ENCODE peak calls at places on chromosome 13, in five cellular contexts. One of them, this sample, is unnamed.

GRCh38 chr13:44710576-44710975 is 134.4 kb upstream of the TSC22D1 start:
- DNase-seq in upper lobe of left lung: no peak
- DNase-seq in AG09309: peak; percentile 72
- DNase-seq in mesothelial cell of epicardium: no peak
- DNase-seq in pancreas: no peak
- DNase-seq in this sample: no peak

GRCh38 chr13:50928609-50929274 is 19.2 kb downstream of the RNASEH2B start:
- DNase-seq in upper lobe of left lung: no peak
- DNase-seq in AG09309: no peak
- DNase-seq in mesothelial cell of epicardium: no peak
- DNase-seq in pancreas: no peak
- DNase-seq in this sample: no peak

GRCh38 chr13:29589234-29589633 is 6.3 kb downstream of the SLC7A1 start:
- DNase-seq in upper lobe of left lung: no peak
- DNase-seq in AG09309: no peak
- DNase-seq in mesothelial cell of epicardium: no peak
- DNase-seq in pancreas: no peak
- DNase-seq in this sample: no peak

GRCh38 chr13:110860986-110861385 is 53.9 kb downstream of the ANKRD10 start:
- DNase-seq in upper lobe of left lung: no peak
- DNase-seq in AG09309: no peak
- DNase-seq in mesothelial cell of epicardium: no peak
- DNase-seq in pancreas: no peak
- DNase-seq in this sample: no peak

GRCh38 chr13:28338742-28339141 is 156.2 kb downstream of the FLT1 start:
- DNase-seq in upper lobe of left lung: no peak
- DNase-seq in AG09309: no peak
- DNase-seq in mesothelial cell of epicardium: no peak
- DNase-seq in pancreas: no peak
- DNase-seq in this sample: no peak

GRCh38 chr13:45325806-45326205 is 15.2 kb downstream of the TPT1 start:
- DNase-seq in upper lobe of left lung: no peak
- DNase-seq in AG09309: peak; percentile 71
- DNase-seq in mesothelial cell of epicardium: no peak
- DNase-seq in pancreas: peak; percentile 81
- DNase-seq in this sample: no peak

GRCh38 chr13:105630411-105630810 is 905.1 kb downstream of the EFNB2 start:
- DNase-seq in upper lobe of left lung: no peak
- DNase-seq in AG09309: no peak
- DNase-seq in mesothelial cell of epicardium: no peak
- DNase-seq in pancreas: no peak
- DNase-seq in this sample: no peak

GRCh38 chr13:19665427-19665859 is 32.0 kb downstream of the MPHOSPH8 start:
- DNase-seq in upper lobe of left lung: no peak
- DNase-seq in AG09309: no peak
- DNase-seq in mesothelial cell of epicardium: no peak
- DNase-seq in pancreas: no peak
- DNase-seq in this sample: no peak

GRCh38 chr13:66106246-66106645 is 1123.9 kb downstream of the PCDH9 start:
- DNase-seq in upper lobe of left lung: no peak
- DNase-seq in AG09309: no peak
- DNase-seq in mesothelial cell of epicardium: no peak
- DNase-seq in pancreas: no peak
- DNase-seq in this sample: no peak

GRCh38 chr13:21015284-21015683 is 46.1 kb downstream of the LATS2 start:
- DNase-seq in upper lobe of left lung: no peak
- DNase-seq in AG09309: no peak
- DNase-seq in mesothelial cell of epicardium: no peak
- DNase-seq in pancreas: no peak
- DNase-seq in this sample: no peak

GRCh38 chr13:98858206-98858605 is 105.7 kb upstream of the SLC15A1 start:
- DNase-seq in upper lobe of left lung: no peak
- DNase-seq in AG09309: no peak
- DNase-seq in mesothelial cell of epicardium: no peak
- DNase-seq in pancreas: no peak
- DNase-seq in this sample: no peak

GRCh38 chr13:83223546-83223945 is 658.7 kb downstream of the SLITRK1 start:
- DNase-seq in upper lobe of left lung: no peak
- DNase-seq in AG09309: no peak
- DNase-seq in mesothelial cell of epicardium: no peak
- DNase-seq in pancreas: no peak
- DNase-seq in this sample: no peak

GRCh38 chr13:79870123-79870522 is 389.2 kb downstream of the NDFIP2 start:
- DNase-seq in upper lobe of left lung: no peak
- DNase-seq in AG09309: no peak
- DNase-seq in mesothelial cell of epicardium: no peak
- DNase-seq in pancreas: no peak
- DNase-seq in this sample: no peak

GRCh38 chr13:21683034-21683733 is 12.3 kb downstream of the FGF9 start:
- DNase-seq in upper lobe of left lung: no peak
- DNase-seq in AG09309: peak; percentile 48
- DNase-seq in mesothelial cell of epicardium: no peak
- DNase-seq in pancreas: no peak
- DNase-seq in this sample: no peak

GRCh38 chr13:53191091-53191490 is 162.5 kb downstream of the OLFM4 start:
- DNase-seq in upper lobe of left lung: no peak
- DNase-seq in AG09309: no peak
- DNase-seq in mesothelial cell of epicardium: no peak
- DNase-seq in pancreas: no peak
- DNase-seq in this sample: no peak

GRCh38 chr13:112984954-112985802 is 16.2 kb downstream of the MCF2L start:
- DNase-seq in upper lobe of left lung: peak; percentile 60
- DNase-seq in AG09309: no peak
- DNase-seq in mesothelial cell of epicardium: no peak
- DNase-seq in pancreas: peak; percentile 38
- DNase-seq in this sample: peak; percentile 85

GRCh38 chr13:46614582-46614981 is 61.6 kb downstream of the LRCH1 start:
- DNase-seq in upper lobe of left lung: no peak
- DNase-seq in AG09309: no peak
- DNase-seq in mesothelial cell of epicardium: no peak
- DNase-seq in pancreas: no peak
- DNase-seq in this sample: no peak

GRCh38 chr13:60448907-60449510 is 52.0 kb downstream of the TDRD3 start:
- DNase-seq in upper lobe of left lung: no peak
- DNase-seq in AG09309: peak; percentile 29
- DNase-seq in mesothelial cell of epicardium: no peak
- DNase-seq in pancreas: no peak
- DNase-seq in this sample: peak; percentile 29

GRCh38 chr13:99382428-99383133 is 75.4 kb upstream of the GPR183 start:
- DNase-seq in upper lobe of left lung: no peak
- DNase-seq in AG09309: no peak
- DNase-seq in mesothelial cell of epicardium: no peak
- DNase-seq in pancreas: no peak
- DNase-seq in this sample: peak; percentile 45

GRCh38 chr13:39561971-39562370 is 41.0 kb downstream of the LHFPL6 start:
- DNase-seq in upper lobe of left lung: no peak
- DNase-seq in AG09309: no peak
- DNase-seq in mesothelial cell of epicardium: no peak
- DNase-seq in pancreas: no peak
- DNase-seq in this sample: no peak

GRCh38 chr13:112572408-112572807 is 15.5 kb downstream of the TUBGCP3 start:
- DNase-seq in upper lobe of left lung: no peak
- DNase-seq in AG09309: no peak
- DNase-seq in mesothelial cell of epicardium: no peak
- DNase-seq in pancreas: no peak
- DNase-seq in this sample: no peak

GRCh38 chr13:83563499-83563898 is 318.8 kb downstream of the SLITRK1 start:
- DNase-seq in upper lobe of left lung: no peak
- DNase-seq in AG09309: no peak
- DNase-seq in mesothelial cell of epicardium: no peak
- DNase-seq in pancreas: no peak
- DNase-seq in this sample: no peak

GRCh38 chr13:110444226-110444653 is 117.3 kb downstream of the RAB20 start:
- DNase-seq in upper lobe of left lung: no peak
- DNase-seq in AG09309: no peak
- DNase-seq in mesothelial cell of epicardium: no peak
- DNase-seq in pancreas: no peak
- DNase-seq in this sample: no peak

GRCh38 chr13:19664481-19665230 is 31.2 kb downstream of the MPHOSPH8 start:
- DNase-seq in upper lobe of left lung: no peak
- DNase-seq in AG09309: no peak
- DNase-seq in mesothelial cell of epicardium: no peak
- DNase-seq in pancreas: no peak
- DNase-seq in this sample: no peak

GRCh38 chr13:51318015-51318414 is 21.5 kb upstream of the SERPINE3 start:
- DNase-seq in upper lobe of left lung: no peak
- DNase-seq in AG09309: no peak
- DNase-seq in mesothelial cell of epicardium: no peak
- DNase-seq in pancreas: no peak
- DNase-seq in this sample: no peak

GRCh38 chr13:77305276-77305675 is 21.6 kb downstream of the MYCBP2 start:
- DNase-seq in upper lobe of left lung: no peak
- DNase-seq in AG09309: no peak
- DNase-seq in mesothelial cell of epicardium: no peak
- DNase-seq in pancreas: no peak
- DNase-seq in this sample: no peak

GRCh38 chr13:51305558-51305957 is 33.9 kb upstream of the SERPINE3 start:
- DNase-seq in upper lobe of left lung: no peak
- DNase-seq in AG09309: no peak
- DNase-seq in mesothelial cell of epicardium: no peak
- DNase-seq in pancreas: no peak
- DNase-seq in this sample: no peak

GRCh38 chr13:44383945-44384344 is 10.3 kb downstream of the SERP2 start:
- DNase-seq in upper lobe of left lung: no peak
- DNase-seq in AG09309: no peak
- DNase-seq in mesothelial cell of epicardium: no peak
- DNase-seq in pancreas: no peak
- DNase-seq in this sample: no peak

GRCh38 chr13:21037656-21038055 is 23.7 kb downstream of the LATS2 start:
- DNase-seq in upper lobe of left lung: no peak
- DNase-seq in AG09309: no peak
- DNase-seq in mesothelial cell of epicardium: no peak
- DNase-seq in pancreas: no peak
- DNase-seq in this sample: no peak

GRCh38 chr13:28754698-28755545 is 36.2 kb upstream of the SLC46A3 start:
- DNase-seq in upper lobe of left lung: peak; percentile 68
- DNase-seq in AG09309: no peak
- DNase-seq in mesothelial cell of epicardium: no peak
- DNase-seq in pancreas: no peak
- DNase-seq in this sample: peak; percentile 47

GRCh38 chr13:37270206-37271001 is 164.9 kb upstream of the CSNK1A1L start:
- DNase-seq in upper lobe of left lung: no peak
- DNase-seq in AG09309: peak; percentile 5
- DNase-seq in mesothelial cell of epicardium: no peak
- DNase-seq in pancreas: no peak
- DNase-seq in this sample: no peak
- TF ChIP-seq CTCF in upper lobe of left lung: no peak
- TF ChIP-seq CTCF in AG09309: no peak
- TF ChIP-seq CTCF in mesothelial cell of epicardium: no peak
- TF ChIP-seq CTCF in pancreas: no peak
- TF ChIP-seq CTCF in this sample: no peak

GRCh38 chr13:109135018-109135417 is 505.6 kb downstream of the MYO16 start:
- DNase-seq in upper lobe of left lung: no peak
- DNase-seq in AG09309: no peak
- DNase-seq in mesothelial cell of epicardium: no peak
- DNase-seq in pancreas: no peak
- DNase-seq in this sample: no peak
- TF ChIP-seq CTCF in upper lobe of left lung: no peak
- TF ChIP-seq CTCF in AG09309: peak; percentile 21
- TF ChIP-seq CTCF in mesothelial cell of epicardium: no peak
- TF ChIP-seq CTCF in pancreas: no peak
- TF ChIP-seq CTCF in this sample: no peak

GRCh38 chr13:42360046-42360445 is 88.1 kb downstream of the AKAP11 start:
- DNase-seq in upper lobe of left lung: no peak
- DNase-seq in AG09309: no peak
- DNase-seq in mesothelial cell of epicardium: no peak
- DNase-seq in pancreas: no peak
- DNase-seq in this sample: no peak

GRCh38 chr13:42355841-42356575 is 84.1 kb downstream of the AKAP11 start:
- DNase-seq in upper lobe of left lung: no peak
- DNase-seq in AG09309: no peak
- DNase-seq in mesothelial cell of epicardium: no peak
- DNase-seq in pancreas: no peak
- DNase-seq in this sample: no peak

GRCh38 chr13:42350141-42350540 is 78.2 kb downstream of the AKAP11 start:
- DNase-seq in upper lobe of left lung: no peak
- DNase-seq in AG09309: no peak
- DNase-seq in mesothelial cell of epicardium: no peak
- DNase-seq in pancreas: no peak
- DNase-seq in this sample: no peak

GRCh38 chr13:42355118-42355840 is 83.3 kb downstream of the AKAP11 start:
- DNase-seq in upper lobe of left lung: no peak
- DNase-seq in AG09309: no peak
- DNase-seq in mesothelial cell of epicardium: no peak
- DNase-seq in pancreas: no peak
- DNase-seq in this sample: no peak

DNA sequence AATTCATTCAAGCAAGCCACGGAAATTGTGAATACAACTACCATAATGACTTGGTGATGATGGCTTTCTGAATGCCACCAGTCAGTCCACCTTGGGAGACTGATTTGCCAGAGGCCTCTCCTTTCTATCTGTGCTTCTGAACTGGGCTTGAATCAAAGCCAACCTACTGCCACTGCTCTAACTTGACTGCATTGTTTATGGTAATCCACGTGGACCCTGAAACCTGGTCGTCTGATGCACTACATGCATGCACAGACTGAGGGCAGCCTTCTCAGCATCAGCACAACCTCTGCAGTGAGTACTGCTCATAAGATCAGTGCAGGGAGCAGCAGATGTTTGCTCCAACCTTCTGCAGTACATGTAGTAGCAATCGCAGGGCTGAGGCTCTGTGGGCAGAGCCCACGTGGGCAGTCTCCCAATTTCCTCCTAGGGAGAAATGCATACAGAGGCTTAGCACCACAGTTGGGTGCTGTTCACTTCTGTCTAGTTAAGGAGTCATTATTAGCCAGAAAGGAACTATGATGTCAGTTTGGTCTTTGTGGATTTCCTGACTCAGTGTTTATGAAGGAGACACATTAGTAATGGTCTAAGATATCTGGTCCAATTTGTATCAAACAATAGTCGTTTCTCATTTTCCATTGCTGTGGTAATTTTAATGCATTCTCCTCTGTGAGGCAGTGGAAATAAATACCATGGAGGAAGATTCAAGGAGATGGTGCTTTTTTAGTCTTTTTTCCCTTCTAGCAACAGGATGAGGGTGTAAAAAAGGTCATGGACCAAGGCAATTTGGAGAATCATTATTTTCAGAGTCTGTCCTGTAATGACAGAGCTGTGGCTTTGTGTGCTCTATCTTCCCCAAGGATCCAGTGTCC is 82.5 kb downstream of the AKAP11 start:
- DNase-seq in upper lobe of left lung: no peak
- DNase-seq in AG09309: no peak
- DNase-seq in mesothelial cell of epicardium: no peak
- DNase-seq in pancreas: no peak
- DNase-seq in this sample: no peak
- TF ChIP-seq CTCF in upper lobe of left lung: no peak
- TF ChIP-seq CTCF in AG09309: peak; percentile 15
- TF ChIP-seq CTCF in mesothelial cell of epicardium: no peak
- TF ChIP-seq CTCF in pancreas: no peak
- TF ChIP-seq CTCF in this sample: no peak

DNA sequence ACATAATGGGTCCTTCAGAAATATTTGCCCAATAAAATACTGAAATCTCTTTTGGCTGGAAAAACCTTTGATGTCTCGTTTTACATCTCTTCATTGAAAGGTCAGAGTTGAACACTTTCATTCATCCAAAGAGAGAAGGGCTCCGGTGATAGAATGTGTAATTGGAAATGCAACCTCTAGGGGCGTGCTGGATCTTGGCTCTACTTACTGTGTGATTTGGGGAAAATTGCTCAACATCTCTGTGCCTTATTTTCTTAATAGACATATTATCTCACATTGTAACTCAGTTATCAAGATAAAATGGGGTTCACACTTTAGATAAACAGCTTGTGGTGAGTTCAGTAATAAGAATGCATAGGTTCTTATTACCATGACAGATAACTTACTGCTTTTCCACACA is 1444.1 kb downstream of the SLITRK5 start:
- DNase-seq in upper lobe of left lung: no peak
- DNase-seq in AG09309: no peak
- DNase-seq in mesothelial cell of epicardium: no peak
- DNase-seq in pancreas: no peak
- DNase-seq in this sample: no peak
- TF ChIP-seq CTCF in upper lobe of left lung: no peak
- TF ChIP-seq CTCF in AG09309: peak; percentile 4
- TF ChIP-seq CTCF in mesothelial cell of epicardium: peak; percentile 49
- TF ChIP-seq CTCF in pancreas: no peak
- TF ChIP-seq CTCF in this sample: no peak

This sample was measured in colonic mucosa.